ENCODE peak calls at places on chromosomes 11 and 22, in four cellular contexts. V is HCT116, B is H1, R is K562. Y is an unnamed sample. For H3K4me1, the result is how much of the 10 kb centered on the place peaks cover.

GRCh38 chr11:97961431-97961830 is 1059.3 kb upstream of the CNTN5 start:
- DNase-seq in B (no peak), R (no peak), V (no peak), Y (no peak)

GRCh38 chr22:39520874-39521857 is 804 bp downstream of the ATF4 start:
- DNase-seq in V (no peak), R (peak), B (peak), Y (peak)

GRCh38 chr11:110903830-110904229 is 191.6 kb upstream of the ARHGAP20 start:
- DNase-seq in V (no peak), R (no peak), B (no peak), Y (no peak)

GRCh38 chr11:17528906-17529813 is 15.1 kb downstream of the USH1C start:
- DNase-seq in V (no peak), B (no peak), R (no peak), Y (peak)

GRCh38 chr11:87368876-87369480 is 331.2 kb downstream of the TMEM135 start:
- DNase-seq in V (no peak), B (no peak), R (no peak), Y (peak)

GRCh38 chr11:46308632-46309419 is 31.4 kb downstream of the CREB3L1 start:
- DNase-seq in R (peak), B (peak), V (peak), Y (peak)

GRCh38 chr22:46935506-46936377 is 173.3 kb downstream of the TBC1D22A start:
- DNase-seq in V (no peak), B (peak), R (peak), Y (no peak)

GRCh38 chr11:108852701-108853100 is 187.8 kb downstream of the DDX10 start:
- DNase-seq in V (no peak), R (no peak), B (no peak), Y (no peak)

GRCh38 chr22:24440270-24440717 is 12.9 kb downstream of the ADORA2A start:
- DNase-seq in B (no peak), R (no peak), V (no peak), Y (no peak)

GRCh38 chr11:110777765-110778164 is 65.5 kb upstream of the ARHGAP20 start:
- DNase-seq in V (no peak), R (no peak), B (no peak), Y (peak)

GRCh38 chr22:30574095-30574981 is at the start of gene GAL3ST1:
- DNase-seq in R (no peak), V (no peak), B (no peak), Y (no peak)

GRCh38 chr11:44248109-44248508 is 61.8 kb downstream of the ALX4 start:
- DNase-seq in B (no peak), R (no peak), V (no peak), Y (no peak)

GRCh38 chr11:126832387-126832786 is 168.2 kb downstream of the KIRREL3 start:
- DNase-seq in B (no peak), R (no peak), V (no peak), Y (no peak)

GRCh38 chr22:17109113-17109865 is 11.9 kb downstream of the TMEM121B start:
- DNase-seq in B (no peak), R (no peak), V (no peak), Y (no peak)

GRCh38 chr11:96356837-96357236 is 13.8 kb upstream of the MAML2 start:
- DNase-seq in B (no peak), V (no peak), R (no peak), Y (no peak)

GRCh38 chr11:128472128-128473110 is 114.9 kb downstream of the ETS1 start:
- DNase-seq in B (no peak), V (no peak), R (no peak), Y (peak)

GRCh38 chr11:128474036-128474874 is 113.1 kb downstream of the ETS1 start:
- DNase-seq in R (no peak), V (no peak), B (no peak), Y (peak)

GRCh38 chr11:128476031-128476430 is 111.3 kb downstream of the ETS1 start:
- DNase-seq in V (no peak), R (peak), B (no peak), Y (no peak)

GRCh38 chr11:128471138-128471661 is 116.2 kb downstream of the ETS1 start:
- DNase-seq in V (no peak), B (no peak), R (no peak), Y (no peak)

DNA sequence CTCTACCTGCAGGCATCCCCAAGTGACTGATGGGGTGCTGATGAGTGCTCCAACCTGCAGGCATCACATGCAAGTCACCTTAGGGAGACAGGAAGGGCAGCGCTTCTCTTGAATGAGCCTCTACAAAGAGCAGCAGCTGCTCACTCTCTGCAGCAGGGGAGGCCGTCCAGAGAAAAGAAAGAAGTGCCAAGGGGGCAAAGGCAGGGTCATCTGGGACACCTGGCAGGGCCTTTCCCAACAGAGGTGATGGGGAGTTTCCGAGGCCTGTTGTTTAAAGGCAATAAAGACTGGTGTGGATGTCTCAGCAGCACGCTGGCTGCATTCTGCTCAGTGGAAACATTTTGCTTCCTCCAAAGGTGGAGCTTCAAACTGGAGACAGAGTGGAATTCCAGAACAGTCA is 113.7 kb downstream of the ETS1 start:
- DNase-seq in V (no peak), R (no peak), B (no peak), Y (no peak)
- TF ChIP-seq POLR2AphosphoS5 in V (no peak), R (no peak), B (no peak), Y (no peak)

GRCh38 chr11:34650528-34650927 is 29.6 kb downstream of the EHF start:
- DNase-seq in R (no peak), B (no peak), V (no peak), Y (no peak)

GRCh38 chr11:34649597-34649996 is 28.7 kb downstream of the EHF start:
- DNase-seq in B (no peak), R (no peak), V (no peak), Y (no peak)

GRCh38 chr11:34652191-34652958 is 31.5 kb downstream of the EHF start:
- DNase-seq in V (no peak), B (no peak), R (peak), Y (no peak)

GRCh38 chr11:34653031-34653430 is 32.1 kb downstream of the EHF start:
- DNase-seq in R (no peak), B (no peak), V (no peak), Y (no peak)

DNA sequence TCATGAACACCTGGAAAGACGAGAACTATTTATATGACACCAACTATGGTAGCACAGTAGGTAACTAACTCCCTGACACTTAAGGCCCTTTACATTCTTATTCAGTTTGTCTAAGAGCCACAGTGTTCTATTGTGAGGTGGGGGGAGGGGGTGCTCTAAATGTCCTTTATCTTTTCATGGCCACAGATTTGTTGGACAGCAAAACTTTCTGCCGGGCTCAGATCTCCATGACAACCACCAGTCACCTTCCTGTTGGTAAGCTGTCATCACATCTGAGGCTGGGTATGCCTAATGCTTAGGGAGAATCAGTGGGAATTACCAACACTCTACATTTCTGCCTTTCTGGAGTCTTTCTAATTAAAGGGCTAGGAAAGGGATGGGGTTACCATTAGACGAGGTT is 30.7 kb downstream of the EHF start:
- DNase-seq in V (no peak), B (no peak), R (peak), Y (peak)
- H3K4me1 ChIP-seq in V (half or more), B (under half), R (under half), Y (under half)

GRCh38 chr11:68838572-68838964 is 3.1 kb downstream of the CPT1A start:
- DNase-seq in B (no peak), V (no peak), R (no peak), Y (peak)

GRCh38 chr11:68837583-68838571 is 3.8 kb downstream of the CPT1A start:
- DNase-seq in R (no peak), B (no peak), V (no peak), Y (no peak)

GRCh38 chr11:68839953-68840641 is 1.6 kb downstream of the CPT1A start:
- DNase-seq in V (no peak), R (peak), B (no peak), Y (peak)

GRCh38 chr11:68840661-68841653 is 759 bp downstream of the CPT1A start:
- DNase-seq in V (no peak), R (peak), B (peak), Y (peak)

DNA sequence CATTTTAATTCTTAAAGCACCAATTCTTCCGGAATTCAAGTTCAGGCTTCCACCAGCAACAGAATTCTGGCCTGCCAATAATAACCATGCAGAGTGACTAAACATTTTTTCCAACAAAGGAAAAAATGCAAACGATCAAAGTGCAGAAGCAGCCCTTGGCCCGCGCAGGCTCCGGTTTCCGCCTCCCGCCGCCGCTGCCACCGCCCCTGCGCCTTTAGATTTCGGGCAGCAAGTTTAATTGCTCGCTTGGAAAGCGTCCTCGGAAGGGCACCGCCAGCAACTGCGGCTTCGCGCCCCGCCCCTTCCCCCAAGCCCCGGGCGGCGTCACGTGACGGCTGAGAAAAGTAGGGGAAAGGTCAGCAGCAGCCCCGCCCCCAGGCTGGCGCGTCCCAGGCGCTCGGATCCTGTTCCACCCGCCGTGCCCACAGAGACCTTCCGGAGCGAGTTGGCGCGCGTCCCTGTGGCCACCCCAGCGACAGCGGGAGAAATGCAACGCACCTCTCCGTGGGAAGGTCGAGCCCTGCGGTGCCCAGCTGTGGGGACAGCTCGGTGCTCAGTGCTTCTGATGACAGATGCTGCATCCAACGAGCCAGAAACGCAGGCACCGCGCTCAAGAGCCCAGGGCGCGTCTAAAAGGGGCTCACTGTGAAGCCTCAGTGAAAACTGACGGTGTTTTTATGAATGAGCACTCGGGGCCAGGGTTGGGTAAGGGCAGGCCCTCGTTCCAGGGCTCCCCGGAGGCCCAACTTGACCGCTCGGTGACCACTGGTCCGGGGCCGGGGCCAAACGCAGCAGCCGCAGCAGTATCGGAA is 2.5 kb downstream of the CPT1A start:
- DNase-seq in B (peak), R (peak), V (peak), Y (peak)
- TF ChIP-seq POLR2A in B (no peak), R (peak), V (no peak), Y (peak)

GRCh38 chr22:41532908-41533825 is 11.1 kb downstream of the POLR3H start:
- DNase-seq in B (peak), V (no peak), R (peak), Y (peak)
- TF ChIP-seq POLR2AphosphoS5 in B (peak), V (no peak), R (no peak), Y (no peak)

DNA sequence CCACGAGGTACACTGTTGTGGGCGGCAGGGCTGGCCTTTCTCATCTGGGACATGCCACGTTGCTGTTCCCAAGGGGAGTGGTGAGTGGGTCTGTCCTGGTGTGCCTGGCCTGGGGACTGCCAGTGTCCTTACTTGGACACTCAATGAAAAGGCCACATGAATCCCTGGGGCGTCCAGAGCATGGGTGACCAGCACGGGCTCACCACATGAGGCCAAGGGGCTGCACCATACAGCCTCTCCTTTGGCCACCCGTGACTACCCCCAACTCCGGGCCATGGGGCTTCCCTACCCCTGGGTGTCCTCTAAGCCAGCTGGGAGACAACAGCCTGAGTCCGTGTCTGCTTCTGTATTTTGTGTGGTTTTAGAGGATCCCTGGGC is 20.2 kb upstream of the TXNRD2 start:
- DNase-seq in V (no peak), R (no peak), B (no peak), Y (no peak)
- H3K4me1 ChIP-seq in V (half or more), R (half or more), B (under half), Y (under half)

GRCh38 chr11:63986156-63986931 is at the start of gene OTUB1:
- DNase-seq in B (peak), V (peak), R (peak), Y (peak)
- TF ChIP-seq POLR2A in B (peak), V (peak), R (peak), Y (peak)

DNA sequence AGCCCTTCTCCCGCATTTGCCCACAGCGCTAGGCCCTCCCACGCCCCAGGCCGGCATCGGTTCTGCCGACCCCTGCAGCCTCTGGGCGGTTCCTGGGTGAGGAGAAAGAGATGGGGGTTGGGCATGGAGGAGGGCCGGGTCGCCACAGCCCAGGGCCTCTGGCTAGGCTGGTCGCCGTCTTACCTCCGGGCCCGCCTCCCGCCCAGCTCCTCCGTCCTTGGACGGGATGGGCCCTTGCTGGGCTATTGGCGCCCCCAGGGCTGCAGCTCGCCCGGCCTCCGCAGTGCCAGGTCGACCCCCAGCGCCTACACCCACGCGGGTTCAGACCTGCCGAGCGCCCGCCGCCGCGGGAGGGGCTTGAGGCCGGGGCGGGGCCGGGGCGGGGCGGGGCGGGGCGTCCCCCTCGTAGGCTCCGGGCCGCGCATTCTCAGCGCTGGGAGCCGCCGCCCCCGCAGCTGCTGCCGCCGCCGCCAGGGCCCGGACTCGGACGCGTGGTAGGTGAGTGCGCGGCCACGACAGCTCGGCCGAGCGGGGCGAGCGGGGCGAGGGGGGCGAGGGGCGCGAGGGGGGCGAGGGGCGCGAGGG is at the start of gene CD151:
- DNase-seq in R (peak), V (no peak), B (peak), Y (peak)
- TF ChIP-seq POLR2AphosphoS5 in R (peak), V (peak), B (no peak), Y (peak)

DNA sequence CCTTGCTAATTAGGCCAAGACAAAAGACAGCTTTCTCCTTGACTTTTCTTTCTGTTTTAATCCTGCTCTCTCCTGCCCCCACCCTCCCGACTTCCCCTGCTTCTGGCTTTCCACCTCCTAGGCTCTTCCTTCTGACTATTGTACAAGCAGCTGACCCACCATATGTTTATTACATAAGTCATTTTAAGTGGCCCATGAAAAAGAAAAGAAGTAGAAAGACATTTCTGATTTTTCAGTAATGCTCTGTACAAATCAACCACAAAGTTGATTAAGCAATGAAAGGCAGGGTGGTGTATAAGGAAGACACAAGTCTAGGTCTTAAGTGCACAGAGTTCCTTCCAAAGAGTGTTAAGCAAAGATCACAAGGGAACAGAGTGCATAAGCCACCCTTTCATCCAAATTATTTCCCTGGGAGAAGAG is 18.2 kb downstream of the JAML start:
- DNase-seq in B (no peak), R (no peak), V (no peak), Y (peak)
- H3K4me1 ChIP-seq in B (under half), R (under half), V (under half), Y (under half)

Y was measured in endothelial cell of umbilical vein.